ENCODE peak calls at places on chromosome 10, in five cellular contexts. One of them, this sample, is unnamed.

GRCh38 chr10:7108141-7108540 is 302.7 kb downstream of the SFMBT2 start:
- DNase-seq in NCI-H1092: no peak
- DNase-seq in Right ventricle myocardium superior: no peak
- DNase-seq in activated naive CD4-positive, alpha-beta T cell: no peak
- DNase-seq in Kasumi-1: no peak
- DNase-seq in this sample: no peak

GRCh38 chr10:63520463-63521388 is 475 bp upstream of the REEP3 start:
- DNase-seq in NCI-H1092: no peak
- DNase-seq in Right ventricle myocardium superior: peak; percentile 86
- DNase-seq in activated naive CD4-positive, alpha-beta T cell: peak; percentile 46
- DNase-seq in Kasumi-1: peak; percentile 90
- DNase-seq in this sample: peak; percentile 14

GRCh38 chr10:2754943-2755342 is 312.4 kb upstream of the PFKP start:
- DNase-seq in NCI-H1092: no peak
- DNase-seq in Right ventricle myocardium superior: no peak
- DNase-seq in activated naive CD4-positive, alpha-beta T cell: no peak
- DNase-seq in Kasumi-1: no peak
- DNase-seq in this sample: no peak

GRCh38 chr10:70785190-70785589 is at the start of gene TBATA:
- DNase-seq in NCI-H1092: no peak
- DNase-seq in Right ventricle myocardium superior: no peak
- DNase-seq in activated naive CD4-positive, alpha-beta T cell: no peak
- DNase-seq in Kasumi-1: no peak
- DNase-seq in this sample: no peak

GRCh38 chr10:4939224-4940072 is 23.8 kb upstream of the AKR1C1 start:
- DNase-seq in NCI-H1092: no peak
- DNase-seq in Right ventricle myocardium superior: no peak
- DNase-seq in activated naive CD4-positive, alpha-beta T cell: no peak
- DNase-seq in Kasumi-1: no peak
- DNase-seq in this sample: no peak

GRCh38 chr10:113126506-113127192 is 176.6 kb downstream of the TCF7L2 start:
- DNase-seq in NCI-H1092: peak; percentile 53
- DNase-seq in Right ventricle myocardium superior: peak; percentile 84
- DNase-seq in activated naive CD4-positive, alpha-beta T cell: peak; percentile 23
- DNase-seq in Kasumi-1: peak; percentile 55
- DNase-seq in this sample: peak; percentile 6

GRCh38 chr10:123134058-123134914 is 1.5 kb upstream of the HMX3 start:
- DNase-seq in NCI-H1092: no peak
- DNase-seq in Right ventricle myocardium superior: no peak
- DNase-seq in activated naive CD4-positive, alpha-beta T cell: no peak
- DNase-seq in Kasumi-1: no peak
- DNase-seq in this sample: no peak

GRCh38 chr10:11016959-11017574 is 605 bp upstream of the CELF2 start:
- DNase-seq in NCI-H1092: no peak
- DNase-seq in Right ventricle myocardium superior: no peak
- DNase-seq in activated naive CD4-positive, alpha-beta T cell: no peak
- DNase-seq in Kasumi-1: no peak
- DNase-seq in this sample: no peak

GRCh38 chr10:51176976-51177690 is 102.8 kb downstream of the PRKG1 start:
- DNase-seq in NCI-H1092: no peak
- DNase-seq in Right ventricle myocardium superior: no peak
- DNase-seq in activated naive CD4-positive, alpha-beta T cell: no peak
- DNase-seq in Kasumi-1: peak; percentile 66
- DNase-seq in this sample: no peak

GRCh38 chr10:110457851-110458582 is 39.7 kb upstream of the DUSP5 start:
- DNase-seq in NCI-H1092: no peak
- DNase-seq in Right ventricle myocardium superior: no peak
- DNase-seq in activated naive CD4-positive, alpha-beta T cell: no peak
- DNase-seq in Kasumi-1: no peak
- DNase-seq in this sample: no peak

GRCh38 chr10:13917791-13918190 is 331.0 kb downstream of the PRPF18 start:
- DNase-seq in NCI-H1092: no peak
- DNase-seq in Right ventricle myocardium superior: no peak
- DNase-seq in activated naive CD4-positive, alpha-beta T cell: no peak
- DNase-seq in Kasumi-1: no peak
- DNase-seq in this sample: no peak

GRCh38 chr10:28845009-28845682 is 167.8 kb downstream of the BAMBI start:
- DNase-seq in NCI-H1092: no peak
- DNase-seq in Right ventricle myocardium superior: no peak
- DNase-seq in activated naive CD4-positive, alpha-beta T cell: no peak
- DNase-seq in Kasumi-1: no peak
- DNase-seq in this sample: no peak

GRCh38 chr10:63614371-63614891 is 93.2 kb downstream of the REEP3 start:
- DNase-seq in NCI-H1092: peak; percentile 5
- DNase-seq in Right ventricle myocardium superior: no peak
- DNase-seq in activated naive CD4-positive, alpha-beta T cell: no peak
- DNase-seq in Kasumi-1: no peak
- DNase-seq in this sample: no peak

GRCh38 chr10:45514283-45515270 is 140.6 kb downstream of the ALOX5 start:
- DNase-seq in NCI-H1092: no peak
- DNase-seq in Right ventricle myocardium superior: no peak
- DNase-seq in activated naive CD4-positive, alpha-beta T cell: no peak
- DNase-seq in Kasumi-1: no peak
- DNase-seq in this sample: no peak

This sample was measured in activated T-helper 1 cell treated with anti-CD3 and anti-CD28 coated beads, Interleukin-2, amount 50 U/mL, for 16 hours.